ENCODE peak calls at places on chromosomes 5 and 9, in four cellular contexts. M is HCT116, W is K562, R is SK-N-SH. J is an unnamed sample.

GRCh38 chr5:93594591-93595419 is 11.8 kb downstream of the NR2F1 start:
- DNase-seq in M (no peak), W (no peak), R (peak; percentile 22), J (no peak)

GRCh38 chr5:123120197-123120596 is 31.2 kb downstream of the PRDM6 start:
- DNase-seq in M (peak; percentile 33), W (peak; percentile 20), R (peak; percentile 41), J (no peak)

GRCh38 chr9:132365986-132366385 is 11.2 kb upstream of the SETX start:
- DNase-seq in M (no peak), W (no peak), R (no peak), J (no peak)

GRCh38 chr5:93598141-93598996 is 15.3 kb downstream of the NR2F1 start:
- DNase-seq in M (no peak), W (no peak), R (peak; percentile 22), J (no peak)

GRCh38 chr5:36891266-36891665 is 14.7 kb downstream of the NIPBL start:
- DNase-seq in M (no peak), W (no peak), R (no peak), J (no peak)

GRCh38 chr5:164346785-164347630 is 841.6 kb downstream of the MAT2B start:
- DNase-seq in M (no peak), W (no peak), R (no peak), J (no peak)

GRCh38 chr9:95813923-95814322 is 61.6 kb upstream of the ERCC6L2 start:
- DNase-seq in M (no peak), W (no peak), R (no peak), J (no peak)

GRCh38 chr5:40578501-40579451 is 100.9 kb upstream of the PTGER4 start:
- DNase-seq in M (no peak), W (no peak), R (no peak), J (no peak)

GRCh38 chr9:18229992-18230676 is 243.8 kb upstream of the ADAMTSL1 start:
- DNase-seq in M (no peak), W (no peak), R (no peak), J (no peak)

GRCh38 chr5:62340392-62340791 is 34.4 kb downstream of the KIF2A start:
- DNase-seq in M (peak; percentile 28), W (no peak), R (peak; percentile 28), J (peak; percentile 39)

GRCh38 chr9:76539180-76539579 is 80.2 kb downstream of the GCNT1 start:
- DNase-seq in M (no peak), W (no peak), R (no peak), J (no peak)

GRCh38 chr5:77145666-77146065 is 58.6 kb upstream of the ZBED3 start:
- DNase-seq in M (no peak), W (no peak), R (no peak), J (no peak)

GRCh38 chr5:173689171-173689676 is 72.8 kb upstream of the BOD1 start:
- DNase-seq in M (no peak), W (no peak), R (no peak), J (peak; percentile 90)

GRCh38 chr9:117691367-117691766 is 12.8 kb upstream of the TLR4 start:
- DNase-seq in M (no peak), W (no peak), R (no peak), J (no peak)

GRCh38 chr9:110975278-110975677 is 63.0 kb downstream of the LPAR1 start:
- DNase-seq in M (no peak), W (no peak), R (no peak), J (no peak)

GRCh38 chr9:137454145-137454505 is 5.0 kb downstream of the NSMF start:
- DNase-seq in M (no peak), W (peak; percentile 70), R (peak; percentile 79), J (no peak)

GRCh38 chr5:148469446-148470062 is 85.8 kb downstream of the FBXO38 start:
- DNase-seq in M (no peak), W (no peak), R (no peak), J (no peak)

GRCh38 chr9:87957839-87958238 is 16.5 kb downstream of the CDK20 start:
- DNase-seq in M (no peak), W (no peak), R (no peak), J (no peak)

GRCh38 chr5:179235416-179236400 is 109.6 kb downstream of the ADAMTS2 start:
- DNase-seq in M (no peak), W (no peak), R (no peak), J (no peak)

DNA sequence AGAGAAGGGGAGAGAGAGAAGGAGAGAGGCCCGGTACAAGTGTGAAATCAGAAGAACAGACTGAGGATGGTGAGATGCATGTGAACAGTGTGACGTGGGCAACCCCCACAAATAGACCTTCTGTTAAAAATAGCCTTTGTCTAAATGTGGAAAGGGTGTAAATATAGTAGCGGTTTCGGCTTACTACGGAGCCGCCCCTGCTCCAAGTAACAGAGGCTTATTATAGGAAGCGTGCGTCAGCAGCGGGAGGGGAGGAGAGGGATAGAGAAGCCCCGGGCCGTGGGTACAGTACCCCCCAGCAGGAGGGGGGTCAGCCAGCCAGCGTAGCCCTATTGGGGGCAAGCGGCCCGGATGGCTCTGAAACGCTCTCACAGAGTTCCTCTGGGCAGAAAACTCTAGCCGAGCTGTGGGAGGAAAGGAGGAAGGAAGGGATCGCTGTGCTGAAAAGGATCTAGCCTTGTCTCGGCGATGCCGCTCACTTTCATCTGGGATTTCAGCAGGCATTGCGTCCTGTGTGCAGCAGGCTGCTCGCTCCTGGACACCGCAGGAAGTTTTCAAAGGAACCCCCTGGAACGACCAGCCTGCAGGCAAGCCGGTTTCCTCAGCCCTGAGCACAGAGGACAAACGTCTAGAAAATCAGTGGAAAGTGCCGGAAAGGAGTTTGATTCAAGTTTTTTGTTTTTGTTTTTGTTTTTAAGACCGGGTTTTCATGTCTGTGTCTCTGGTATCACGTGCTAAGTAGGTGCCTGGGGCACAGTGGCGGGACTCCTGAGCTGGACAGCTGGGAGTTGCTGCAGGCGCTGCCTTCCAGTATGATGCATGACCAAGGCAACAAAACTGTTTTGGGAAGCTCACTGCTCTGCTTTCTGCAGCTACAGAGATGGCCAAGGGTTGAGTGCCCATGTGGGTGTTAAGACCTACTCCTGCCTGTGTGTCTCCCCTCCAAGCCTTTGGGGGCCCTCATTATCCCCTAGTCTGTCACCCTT is 146.6 kb downstream of the SEC61B start:
- DNase-seq in M (no peak), W (no peak), R (no peak), J (no peak)
- TF ChIP-seq ELF1 in M (no peak), W (no peak), R (no peak), J (no peak)

GRCh38 chr9:91844170-91844569 is 105.9 kb downstream of the ROR2 start:
- DNase-seq in M (no peak), W (no peak), R (no peak), J (no peak)

GRCh38 chr9:91844656-91845291 is 105.3 kb downstream of the ROR2 start:
- DNase-seq in M (no peak), W (no peak), R (no peak), J (no peak)

GRCh38 chr9:91843093-91843492 is 106.9 kb downstream of the ROR2 start:
- DNase-seq in M (no peak), W (no peak), R (no peak), J (no peak)

GRCh38 chr9:91842358-91842757 is 107.7 kb downstream of the ROR2 start:
- DNase-seq in M (no peak), W (no peak), R (no peak), J (no peak)

GRCh38 chr9:91843623-91844111 is 106.4 kb downstream of the ROR2 start:
- DNase-seq in M (no peak), W (no peak), R (peak; percentile 76), J (no peak)
- TF ChIP-seq RAD21 in M (no peak), W (no peak), R (no peak), J (no peak)

GRCh38 chr5:146906803-146907202 is 28.2 kb upstream of the PPP2R2B start:
- DNase-seq in M (peak; percentile 24), W (no peak), R (no peak), J (no peak)

GRCh38 chr5:146897061-146897460 is 18.5 kb upstream of the PPP2R2B start:
- DNase-seq in M (no peak), W (no peak), R (no peak), J (no peak)

GRCh38 chr5:146904890-146905289 is 26.3 kb upstream of the PPP2R2B start:
- DNase-seq in M (no peak), W (no peak), R (no peak), J (no peak)

GRCh38 chr5:146903789-146904188 is 25.2 kb upstream of the PPP2R2B start:
- DNase-seq in M (no peak), W (no peak), R (no peak), J (no peak)

GRCh38 chr5:146902471-146902870 is 23.9 kb upstream of the PPP2R2B start:
- DNase-seq in M (no peak), W (no peak), R (no peak), J (no peak)
- TF ChIP-seq ELF1 in M (no peak), W (no peak), R (no peak), J (no peak)

GRCh38 chr9:109776391-109776790 is 3.6 kb upstream of the PALM2AKAP2 start:
- DNase-seq in M (no peak), W (no peak), R (no peak), J (no peak)

GRCh38 chr9:109780453-109781033 is 545 bp downstream of the PALM2AKAP2 start:
- DNase-seq in M (no peak), W (no peak), R (no peak), J (no peak)

GRCh38 chr9:109781541-109782197 is 1.7 kb downstream of the PALM2AKAP2 start:
- DNase-seq in M (no peak), W (no peak), R (no peak), J (no peak)

GRCh38 chr9:109779711-109780452 is at the start of gene PALM2AKAP2:
- DNase-seq in M (no peak), W (no peak), R (peak; percentile 47), J (no peak)

DNA sequence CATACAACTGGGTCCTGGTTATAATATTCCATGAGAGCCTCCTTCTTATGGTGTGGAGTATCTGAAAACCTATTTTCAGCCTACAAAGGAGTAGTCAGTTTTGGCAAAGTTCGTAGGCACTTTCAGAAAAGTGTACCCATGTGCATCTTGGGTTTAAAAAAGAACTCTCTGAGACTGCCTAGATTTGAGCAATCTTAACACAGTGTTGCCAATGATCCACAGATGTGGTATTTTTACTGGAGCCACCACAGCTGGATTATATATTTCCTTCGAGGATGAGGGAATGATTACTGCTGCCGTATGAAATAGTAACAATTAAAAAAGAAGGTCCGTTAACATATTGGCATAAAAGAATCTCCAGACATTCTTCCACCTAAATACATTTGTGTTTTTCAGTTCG is 1.1 kb downstream of the PALM2AKAP2 start:
- DNase-seq in M (no peak), W (no peak), R (no peak), J (no peak)
- TF ChIP-seq RAD21 in M (no peak), W (no peak), R (no peak), J (no peak)

DNA sequence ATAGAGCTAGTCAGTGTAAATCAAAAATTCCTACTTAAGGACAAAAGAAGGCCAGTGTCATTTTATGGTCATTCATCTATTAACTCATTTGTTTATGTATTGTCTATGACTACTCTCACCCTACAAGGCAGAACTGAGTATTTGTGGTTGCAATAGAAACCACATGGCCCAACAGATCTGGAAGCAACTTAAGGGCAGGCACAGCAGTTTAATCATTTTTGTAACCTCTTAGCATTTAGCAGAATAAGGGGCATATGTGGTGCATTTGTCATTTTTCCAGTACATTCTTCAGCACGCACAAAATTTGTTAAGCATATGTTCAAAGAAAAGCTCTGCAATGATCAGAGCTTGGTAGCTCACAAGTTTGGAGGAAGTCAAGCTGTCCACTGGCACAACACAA is 1.1 kb downstream of the FKBP15 start:
- DNase-seq in M (no peak), W (no peak), R (no peak), J (no peak)
- TF ChIP-seq ELF1 in M (no peak), W (no peak), R (no peak), J (no peak)

GRCh38 chr9:134724231-134724911 is 82.8 kb downstream of the COL5A1 start:
- DNase-seq in M (no peak), W (no peak), R (no peak), J (no peak)
- TF ChIP-seq RAD21 in M (no peak), W (no peak), R (no peak), J (no peak)

GRCh38 chr5:176658007-176658599 is 10.8 kb downstream of the TSPAN17 start:
- DNase-seq in M (peak; percentile 34), W (peak; percentile 55), R (peak; percentile 86), J (peak; percentile 59)
- TF ChIP-seq ELF1 in M (no peak), W (no peak), R (no peak), J (no peak)

J was measured in HepG2.